ENCODE peak calls at places on chromosomes 2 and 18, in eight cellular contexts. Z, N, L, J, F, Y, Q and E are unnamed samples.

GRCh38 chr2:202035089-202035940 is 1.7 kb downstream of the FZD7 start:
- DNase-seq in Z (peak; percentile 83), N (peak; percentile 7), L (peak; percentile 60), J (no peak), F (no peak), Y (peak; percentile 36), Q (peak; percentile 85), E (no peak)

GRCh38 chr2:210623506-210623905 is 67.1 kb downstream of the CPS1 start:
- DNase-seq in Z (no peak), N (no peak), L (no peak), J (no peak), F (no peak), Y (no peak), Q (no peak), E (no peak)

GRCh38 chr2:183149489-183149888 is 25.2 kb downstream of the NUP35 start:
- DNase-seq in Z (no peak), N (no peak), L (no peak), J (no peak), F (no peak), Y (no peak), Q (no peak), E (no peak)

GRCh38 chr18:10010611-10011015 is 96.8 kb downstream of the VAPA start:
- DNase-seq in Z (peak; percentile 87), N (no peak), L (peak; percentile 56), J (no peak), F (no peak), Y (no peak), Q (no peak), E (no peak)

GRCh38 chr2:15163316-15163715 is 397.8 kb downstream of the NBAS start:
- DNase-seq in Z (no peak), N (no peak), L (no peak), J (no peak), F (no peak), Y (no peak), Q (no peak), E (no peak)

GRCh38 chr2:120536141-120536540 is 190.2 kb downstream of the INHBB start:
- DNase-seq in Z (no peak), N (no peak), L (no peak), J (no peak), F (no peak), Y (no peak), Q (no peak), E (no peak)

GRCh38 chr2:152466041-152466440 is 131.1 kb downstream of the FMNL2 start:
- DNase-seq in Z (peak; percentile 66), N (no peak), L (no peak), J (no peak), F (no peak), Y (no peak), Q (no peak), E (no peak)

GRCh38 chr18:58481321-58482180 is 147.3 kb downstream of the ALPK2 start:
- DNase-seq in Z (no peak), N (no peak), L (no peak), J (no peak), F (no peak), Y (no peak), Q (no peak), E (no peak)

GRCh38 chr2:72895759-72896281 is 8.6 kb downstream of the SPR start:
- DNase-seq in Z (peak; percentile 58), N (no peak), L (peak; percentile 75), J (no peak), F (no peak), Y (no peak), Q (peak; percentile 53), E (no peak)

GRCh38 chr2:215553946-215554345 is 118.1 kb upstream of the FN1 start:
- DNase-seq in Z (no peak), N (no peak), L (no peak), J (no peak), F (no peak), Y (no peak), Q (no peak), E (no peak)

GRCh38 chr2:71282493-71282892 is 49.1 kb upstream of the ZNF638 start:
- DNase-seq in Z (no peak), N (no peak), L (no peak), J (peak; percentile 28), F (no peak), Y (no peak), Q (no peak), E (no peak)

GRCh38 chr2:182545420-182546167 is 118.8 kb upstream of the PDE1A start:
- DNase-seq in Z (peak; percentile 20), N (no peak), L (no peak), J (no peak), F (no peak), Y (no peak), Q (no peak), E (no peak)

GRCh38 chr2:3246928-3247714 is 130.5 kb downstream of the EIPR1 start:
- DNase-seq in Z (peak; percentile 4), N (no peak), L (no peak), J (no peak), F (no peak), Y (no peak), Q (no peak), E (no peak)

GRCh38 chr2:139850254-139850890 is 1070.2 kb upstream of the NXPH2 start:
- DNase-seq in Z (no peak), N (no peak), L (no peak), J (no peak), F (no peak), Y (no peak), Q (no peak), E (no peak)

GRCh38 chr2:15899751-15900493 is 40.4 kb upstream of the MYCN start:
- DNase-seq in Z (no peak), N (no peak), L (no peak), J (no peak), F (no peak), Y (no peak), Q (no peak), E (no peak)

GRCh38 chr2:162591403-162592083 is 247.0 kb downstream of the KCNH7 start:
- DNase-seq in Z (no peak), N (no peak), L (no peak), J (no peak), F (no peak), Y (no peak), Q (no peak), E (no peak)

GRCh38 chr2:5834491-5834890 is 142.3 kb downstream of the SOX11 start:
- DNase-seq in Z (no peak), N (no peak), L (no peak), J (no peak), F (no peak), Y (no peak), Q (no peak), E (no peak)

GRCh38 chr2:216880509-216881184 is 20.8 kb upstream of the TNP1 start:
- DNase-seq in Z (peak; percentile 38), N (no peak), L (peak; percentile 10), J (no peak), F (no peak), Y (peak; percentile 36), Q (no peak), E (no peak)

GRCh38 chr2:101004671-101005325 is 2.7 kb downstream of the RPL31 start:
- DNase-seq in Z (no peak), N (no peak), L (no peak), J (no peak), F (no peak), Y (no peak), Q (no peak), E (no peak)

GRCh38 chr2:26942543-26943295 is 27.7 kb upstream of the MAPRE3 start:
- DNase-seq in Z (peak; percentile 80), N (peak; percentile 40), L (peak; percentile 66), J (peak; percentile 57), F (peak; percentile 32), Y (peak; percentile 61), Q (peak; percentile 80), E (peak; percentile 67)

GRCh38 chr2:168096158-168096557 is 151.2 kb downstream of the STK39 start:
- DNase-seq in Z (no peak), N (no peak), L (no peak), J (no peak), F (no peak), Y (no peak), Q (no peak), E (no peak)

GRCh38 chr2:177593448-177593847 is 200.9 kb downstream of the AGPS start:
- DNase-seq in Z (no peak), N (no peak), L (no peak), J (no peak), F (no peak), Y (no peak), Q (no peak), E (no peak)

GRCh38 chr2:240624950-240625621 is at the start of gene GPR35:
- DNase-seq in Z (peak; percentile 38), N (peak; percentile 37), L (peak; percentile 58), J (peak; percentile 82), F (peak; percentile 48), Y (peak; percentile 78), Q (no peak), E (no peak)

GRCh38 chr2:226132632-226133215 is 666.9 kb downstream of the IRS1 start:
- DNase-seq in Z (no peak), N (no peak), L (no peak), J (no peak), F (no peak), Y (no peak), Q (no peak), E (no peak)

GRCh38 chr2:227804970-227805369 is 8.7 kb upstream of the CCL20 start:
- DNase-seq in Z (no peak), N (no peak), L (no peak), J (no peak), F (no peak), Y (no peak), Q (no peak), E (no peak)

GRCh38 chr2:109293663-109294062 is 164.7 kb downstream of the SH3RF3 start:
- DNase-seq in Z (no peak), N (no peak), L (no peak), J (no peak), F (no peak), Y (no peak), Q (no peak), E (no peak)

GRCh38 chr2:210360412-210360811 is 45.4 kb upstream of the MYL1 start:
- DNase-seq in Z (no peak), N (no peak), L (no peak), J (no peak), F (no peak), Y (no peak), Q (no peak), E (no peak)

GRCh38 chr2:157468931-157469708 is 25.2 kb upstream of the CYTIP start:
- DNase-seq in Z (no peak), N (no peak), L (no peak), J (peak; percentile 93), F (no peak), Y (no peak), Q (no peak), E (no peak)